ENCODE peak calls at places on chromosome 2, in eight cellular contexts. H, M, P, I, K, G, C and W are unnamed samples.

GRCh38 chr2:201377218-201377617 is 20.1 kb upstream of the FLACC1 start:
- DNase-seq in H (no peak), M (no peak), P (no peak), I (no peak), K (no peak), G (no peak), C (no peak), W (no peak)

GRCh38 chr2:15133461-15133860 is 427.7 kb downstream of the NBAS start:
- DNase-seq in H (no peak), M (no peak), P (no peak), I (no peak), K (no peak), G (no peak), C (no peak), W (no peak)

GRCh38 chr2:178522950-178523595 is 42.8 kb downstream of the PLEKHA3 start:
- DNase-seq in H (peak; percentile 60), M (peak; percentile 78), P (peak; percentile 88), I (peak; percentile 85), K (peak; percentile 80), G (peak; percentile 88), C (peak; percentile 97), W (peak; percentile 83)

GRCh38 chr2:210199186-210199765 is 26.0 kb downstream of the ACADL start:
- DNase-seq in H (no peak), M (no peak), P (no peak), I (peak; percentile 40), K (no peak), G (no peak), C (peak; percentile 71), W (no peak)

GRCh38 chr2:157292853-157293252 is 32.8 kb downstream of the ERMN start:
- DNase-seq in H (no peak), M (no peak), P (no peak), I (no peak), K (no peak), G (no peak), C (no peak), W (no peak)

GRCh38 chr2:121824264-121824663 is 68.8 kb downstream of the TSN start:
- DNase-seq in H (no peak), M (no peak), P (no peak), I (no peak), K (no peak), G (no peak), C (no peak), W (no peak)

GRCh38 chr2:24077535-24077877 is 1.4 kb upstream of the SF3B6 start:
- DNase-seq in H (no peak), M (no peak), P (no peak), I (no peak), K (no peak), G (no peak), C (no peak), W (no peak)

GRCh38 chr2:239245872-239246701 is 154.7 kb downstream of the HDAC4 start:
- DNase-seq in H (no peak), M (no peak), P (no peak), I (no peak), K (no peak), G (peak; percentile 65), C (no peak), W (peak; percentile 63)

GRCh38 chr2:5172923-5173322 is 519.3 kb upstream of the SOX11 start:
- DNase-seq in H (no peak), M (no peak), P (no peak), I (no peak), K (no peak), G (no peak), C (no peak), W (no peak)

GRCh38 chr2:239294571-239295054 is 106.2 kb downstream of the HDAC4 start:
- DNase-seq in H (no peak), M (no peak), P (peak; percentile 29), I (no peak), K (no peak), G (no peak), C (no peak), W (peak; percentile 13)

GRCh38 chr2:133490412-133490958 is 77.8 kb downstream of the NCKAP5 start:
- DNase-seq in H (no peak), M (no peak), P (no peak), I (no peak), K (no peak), G (no peak), C (no peak), W (no peak)

GRCh38 chr2:199325881-199326280 is 131.9 kb downstream of the SATB2 start:
- DNase-seq in H (no peak), M (no peak), P (no peak), I (no peak), K (no peak), G (no peak), C (no peak), W (no peak)

GRCh38 chr2:45315881-45316280 is 295.2 kb downstream of the SRBD1 start:
- DNase-seq in H (no peak), M (no peak), P (no peak), I (no peak), K (no peak), G (no peak), C (no peak), W (no peak)

GRCh38 chr2:45199973-45200372 is 190.7 kb upstream of the SIX2 start:
- DNase-seq in H (no peak), M (no peak), P (no peak), I (no peak), K (no peak), G (no peak), C (no peak), W (no peak)

GRCh38 chr2:27078267-27079194 is at the start of gene EMILIN1:
- DNase-seq in H (no peak), M (peak; percentile 86), P (peak; percentile 79), I (no peak), K (peak; percentile 58), G (peak; percentile 97), C (no peak), W (peak; percentile 69)

GRCh38 chr2:146927080-146927714 is 917.6 kb upstream of the ACVR2A start:
- DNase-seq in H (no peak), M (no peak), P (peak; percentile 39), I (peak; percentile 0), K (peak; percentile 64), G (no peak), C (peak; percentile 47), W (peak; percentile 19)

GRCh38 chr2:29068513-29068912 is 5.8 kb downstream of the PCARE start:
- DNase-seq in H (no peak), M (no peak), P (peak; percentile 56), I (no peak), K (no peak), G (no peak), C (no peak), W (peak; percentile 41)
- H3K27ac ChIP-seq in H (no peak overlapping the region), M (no peak overlapping the region), P (no peak overlapping the region), I (no peak overlapping the region), K (no peak overlapping the region), G (no peak overlapping the region), C (no peak overlapping the region), W (no peak overlapping the region)

GRCh38 chr2:209070262-209070661 is 353.6 kb upstream of the MAP2 start:
- DNase-seq in H (no peak), M (no peak), P (no peak), I (no peak), K (no peak), G (no peak), C (no peak), W (no peak)

GRCh38 chr2:209076151-209076550 is 347.7 kb upstream of the MAP2 start:
- DNase-seq in H (no peak), M (no peak), P (no peak), I (no peak), K (no peak), G (no peak), C (no peak), W (no peak)

GRCh38 chr2:209073151-209073550 is 350.7 kb upstream of the MAP2 start:
- DNase-seq in H (no peak), M (no peak), P (no peak), I (no peak), K (no peak), G (no peak), C (no peak), W (no peak)

GRCh38 chr2:209074711-209075110 is 349.1 kb upstream of the MAP2 start:
- DNase-seq in H (no peak), M (no peak), P (no peak), I (no peak), K (no peak), G (no peak), C (no peak), W (no peak)
- H3K27ac ChIP-seq in H (no peak overlapping the region), M (no peak overlapping the region), P (no peak overlapping the region), I (no peak overlapping the region), K (no peak overlapping the region), G (no peak overlapping the region), C (no peak overlapping the region), W (no peak overlapping the region)

DNA sequence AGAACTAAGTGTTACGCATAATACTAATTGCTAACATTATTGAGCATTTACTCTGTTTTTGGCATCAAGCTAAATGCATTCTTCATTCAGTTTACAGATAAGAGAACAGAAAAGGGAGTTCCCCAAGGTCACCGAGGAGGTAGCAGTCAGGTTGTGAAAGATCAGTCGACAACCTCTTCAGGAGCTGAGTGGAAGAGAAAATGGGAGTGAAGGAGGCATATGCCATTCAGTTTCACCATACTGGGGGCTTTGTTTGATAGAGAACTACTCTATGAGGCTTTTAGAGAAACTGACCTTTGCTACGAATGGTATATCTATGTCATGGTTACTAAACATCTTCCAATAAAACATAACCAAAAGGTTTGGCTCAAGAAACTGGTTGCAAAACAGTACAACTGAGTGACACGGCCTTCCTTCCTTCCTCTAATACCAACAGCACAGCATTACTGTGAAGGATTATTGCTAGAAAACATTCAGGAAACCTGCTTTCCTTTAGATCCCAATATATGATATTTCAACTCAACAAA is 112.1 kb downstream of the RBMS1 start:
- DNase-seq in H (no peak), M (no peak), P (no peak), I (no peak), K (no peak), G (no peak), C (no peak), W (no peak)
- H3K27ac ChIP-seq in H (no peak overlapping the region), M (peak overlapping the region; percentile 44), P (peak overlapping the region; percentile 88), I (no peak overlapping the region), K (no peak overlapping the region), G (peak overlapping the region; percentile 33), C (no peak overlapping the region), W (peak overlapping the region; percentile 25)

DNA sequence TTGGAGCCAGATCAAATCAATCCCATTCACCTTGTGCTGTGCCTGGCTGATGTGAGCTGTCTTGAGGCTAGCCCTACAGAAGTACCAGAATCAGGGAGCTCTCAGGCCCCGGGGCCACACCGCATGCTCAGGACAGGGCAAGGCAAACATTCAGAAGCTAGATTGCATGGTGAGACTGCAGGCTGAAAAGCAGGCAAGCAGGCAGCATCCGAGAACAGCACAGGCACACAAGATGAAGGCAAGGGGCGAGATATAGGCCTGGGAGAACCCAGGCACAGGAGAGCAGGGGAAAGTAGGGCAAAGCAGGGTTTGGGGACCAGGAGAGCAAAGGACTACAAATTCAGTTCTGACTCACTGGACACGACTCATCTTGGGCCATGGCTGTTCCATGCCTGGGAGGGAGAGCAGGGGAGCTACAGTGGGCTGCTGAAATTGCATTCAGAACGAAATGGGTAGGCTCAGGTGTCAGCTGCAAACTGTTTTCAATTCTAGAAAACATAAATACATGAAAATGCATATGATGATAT is 59.6 kb downstream of the GALNT14 start:
- DNase-seq in H (no peak), M (no peak), P (no peak), I (no peak), K (no peak), G (no peak), C (no peak), W (no peak)
- H3K27ac ChIP-seq in H (no peak overlapping the region), M (no peak overlapping the region), P (no peak overlapping the region), I (no peak overlapping the region), K (no peak overlapping the region), G (no peak overlapping the region), C (no peak overlapping the region), W (no peak overlapping the region)

GRCh38 chr2:177396630-177397460 is 4.3 kb downstream of the AGPS start:
- DNase-seq in H (no peak), M (no peak), P (no peak), I (no peak), K (no peak), G (no peak), C (no peak), W (peak; percentile 8)
- H3K27ac ChIP-seq in H (no peak overlapping the region), M (no peak overlapping the region), P (peak overlapping the region; percentile 34), I (no peak overlapping the region), K (no peak overlapping the region), G (no peak overlapping the region), C (no peak overlapping the region), W (no peak overlapping the region)